ENCODE peak calls at places on chromosomes 12 and 14, in six cellular contexts. W, B, L, R, M and T are unnamed samples.

GRCh38 chr12:94603434-94604068 is 46.8 kb downstream of the TMCC3 start:
- DNase-seq in W (peak; percentile 51), B (no peak), L (no peak), R (peak; percentile 5), M (no peak), T (peak; percentile 50)

GRCh38 chr14:52351191-52351560 is 37.1 kb downstream of the PTGER2 start:
- DNase-seq in W (no peak), B (no peak), L (peak; percentile 57), R (no peak), M (no peak), T (no peak)

GRCh38 chr14:67251573-67252226 is 10.5 kb downstream of the PALS1 start:
- DNase-seq in W (no peak), B (no peak), L (peak; percentile 70), R (no peak), M (no peak), T (no peak)

GRCh38 chr14:33404054-33404453 is 465.4 kb downstream of the NPAS3 start:
- DNase-seq in W (no peak), B (no peak), L (peak; percentile 10), R (no peak), M (no peak), T (no peak)

GRCh38 chr14:95106966-95107365 is 50.4 kb downstream of the DICER1 start:
- DNase-seq in W (no peak), B (no peak), L (peak; percentile 32), R (no peak), M (no peak), T (no peak)

GRCh38 chr12:91155990-91156389 is 26.6 kb downstream of the DCN start:
- DNase-seq in W (no peak), B (no peak), L (no peak), R (no peak), M (no peak), T (no peak)

GRCh38 chr14:58864751-58865519 is 227.2 kb downstream of the DACT1 start:
- DNase-seq in W (no peak), B (no peak), L (peak; percentile 82), R (no peak), M (peak; percentile 50), T (no peak)

GRCh38 chr14:32939254-32940065 is 781 bp downstream of the NPAS3 start:
- DNase-seq in W (no peak), B (no peak), L (peak; percentile 16), R (no peak), M (peak; percentile 78), T (no peak)

GRCh38 chr12:28242129-28242887 is 52.1 kb downstream of the CCDC91 start:
- DNase-seq in W (peak; percentile 28), B (no peak), L (no peak), R (no peak), M (no peak), T (no peak)

GRCh38 chr14:30624132-30624423 is 2.0 kb downstream of the SCFD1 start:
- DNase-seq in W (no peak), B (no peak), L (no peak), R (no peak), M (no peak), T (no peak)

GRCh38 chr12:95484524-95484923 is 10.6 kb downstream of the METAP2 start:
- DNase-seq in W (no peak), B (no peak), L (peak; percentile 10), R (no peak), M (peak; percentile 13), T (no peak)

GRCh38 chr14:74910556-74910955 is 12.5 kb downstream of the RPS6KL1 start:
- DNase-seq in W (no peak), B (no peak), L (no peak), R (no peak), M (peak; percentile 59), T (no peak)

GRCh38 chr12:76641073-76641472 is 81.5 kb upstream of the OSBPL8 start:
- DNase-seq in W (no peak), B (no peak), L (no peak), R (no peak), M (no peak), T (no peak)

GRCh38 chr12:108066583-108067234 is 62.4 kb upstream of the WSCD2 start:
- DNase-seq in W (no peak), B (no peak), L (no peak), R (peak; percentile 4), M (no peak), T (no peak)

GRCh38 chr14:23154876-23155587 is 28.4 kb downstream of the SLC7A8 start:
- DNase-seq in W (peak; percentile 56), B (no peak), L (peak; percentile 89), R (no peak), M (no peak), T (peak; percentile 41)

GRCh38 chr12:129190827-129191226 is 337.5 kb downstream of the GLT1D1 start:
- DNase-seq in W (no peak), B (no peak), L (no peak), R (no peak), M (no peak), T (no peak)

GRCh38 chr12:14367097-14367661 is 1.7 kb downstream of the ATF7IP start:
- DNase-seq in W (no peak), B (peak; percentile 71), L (peak; percentile 32), R (peak; percentile 29), M (no peak), T (peak; percentile 19)

GRCh38 chr12:6951551-6952120 is 480 bp downstream of the PTPN6 start:
- DNase-seq in W (no peak), B (no peak), L (no peak), R (no peak), M (peak; percentile 18), T (no peak)
- H3K4me3 ChIP-seq in W (no peak overlapping the region), B (peak overlapping the region; percentile 95), L (no peak overlapping the region), R (no peak overlapping the region), M (no peak overlapping the region), T (no peak overlapping the region)

GRCh38 chr14:102490456-102490855 is 19.1 kb downstream of the ANKRD9 start:
- DNase-seq in W (no peak), B (no peak), L (no peak), R (no peak), M (peak; percentile 30), T (no peak)
- TF ChIP-seq SMC3 in W (no peak), B (no peak), L (no peak), R (no peak), M (no peak), T (no peak)

GRCh38 chr14:105446971-105447370 is 27.3 kb downstream of the MTA1 start:
- DNase-seq in W (no peak), B (no peak), L (no peak), R (no peak), M (no peak), T (no peak)

GRCh38 chr14:105447651-105448640 is 26.7 kb upstream of the CRIP2 start:
- DNase-seq in W (no peak), B (no peak), L (no peak), R (no peak), M (no peak), T (no peak)

GRCh38 chr14:105445290-105445689 is 25.7 kb downstream of the MTA1 start:
- DNase-seq in W (no peak), B (no peak), L (no peak), R (no peak), M (no peak), T (no peak)

GRCh38 chr14:105444859-105445258 is 25.2 kb downstream of the MTA1 start:
- DNase-seq in W (no peak), B (no peak), L (no peak), R (no peak), M (no peak), T (no peak)

GRCh38 chr14:105445901-105446845 is 26.5 kb downstream of the MTA1 start:
- DNase-seq in W (no peak), B (no peak), L (no peak), R (no peak), M (no peak), T (no peak)
- H3K4me3 ChIP-seq in W (no peak overlapping the region), B (no peak overlapping the region), L (no peak overlapping the region), R (no peak overlapping the region), M (no peak overlapping the region), T (no peak overlapping the region)

DNA sequence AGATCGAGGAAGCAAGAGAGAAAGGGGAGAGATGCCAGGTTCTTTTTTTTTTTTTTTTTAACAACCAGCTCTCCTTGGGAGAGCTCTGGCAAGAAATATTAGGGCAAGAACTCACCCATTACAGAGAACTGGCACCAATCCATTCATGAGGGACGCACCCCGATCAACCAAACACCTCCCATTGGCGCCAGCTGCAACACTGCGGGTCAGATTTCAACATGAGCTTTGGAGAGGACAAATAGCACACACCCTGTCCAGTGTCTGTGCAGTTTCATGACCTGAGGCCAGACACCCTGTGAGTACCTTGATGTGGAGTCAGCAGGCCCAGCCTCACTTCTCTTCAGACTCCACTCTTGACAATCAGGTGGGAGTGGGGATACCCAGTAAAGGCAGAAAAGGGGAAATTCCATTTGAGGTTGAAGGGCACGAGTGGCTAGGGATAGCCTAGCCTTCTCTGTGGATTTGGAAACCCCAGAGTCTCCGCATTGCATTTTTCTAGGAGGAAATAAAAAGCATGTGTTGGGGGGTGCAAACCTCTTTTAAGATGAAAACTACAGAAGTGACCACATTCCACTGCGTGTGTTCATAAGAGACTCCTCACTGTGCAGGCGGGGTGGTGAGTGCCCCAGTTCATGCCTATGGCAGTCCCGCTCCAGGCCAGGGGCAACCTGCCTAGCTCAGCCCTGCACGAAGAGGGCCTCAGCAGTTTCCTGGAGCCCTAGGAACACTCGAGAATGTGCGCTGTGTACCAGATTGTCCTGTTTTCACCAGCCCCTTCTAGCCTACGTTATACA is 42.4 kb upstream of the GPATCH2L start:
- DNase-seq in W (no peak), B (no peak), L (no peak), R (no peak), M (no peak), T (no peak)
- TF ChIP-seq SMC3 in W (no peak), B (no peak), L (no peak), R (no peak), M (no peak), T (no peak)

DNA sequence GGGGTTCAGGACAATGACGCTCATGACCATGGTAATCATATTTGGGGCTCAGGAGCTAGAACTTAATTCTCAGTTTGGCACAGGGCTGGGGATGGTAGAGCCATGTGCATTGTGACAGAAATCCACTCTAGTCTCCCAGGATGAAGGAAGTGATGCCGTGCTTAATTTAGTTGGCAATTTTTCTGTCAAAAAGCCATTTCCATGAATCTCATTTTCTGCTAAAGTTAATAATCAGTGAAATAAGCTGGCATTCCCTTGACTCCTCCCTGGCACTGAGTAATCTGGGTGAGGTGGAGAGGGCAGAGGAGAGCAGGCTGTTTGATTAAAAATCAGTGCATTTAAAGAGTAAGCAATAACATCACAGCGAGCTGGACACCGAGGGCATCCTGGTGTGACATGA is 45.0 kb upstream of the GPR68 start:
- DNase-seq in W (no peak), B (no peak), L (no peak), R (no peak), M (no peak), T (no peak)
- H3K4me3 ChIP-seq in W (no peak overlapping the region), B (no peak overlapping the region), L (no peak overlapping the region), R (no peak overlapping the region), M (no peak overlapping the region), T (no peak overlapping the region)